ENCODE peak calls at places on chromosomes 7 and 10, in five cellular contexts. Y is lung, I is neural progenitor cell, K is stomach, F is mesendoderm. O is an unnamed sample.

GRCh38 chr10:116470071-116470470 is 42.4 kb downstream of the PNLIPRP3 start:
- DNase-seq in K (no peak), I (no peak), F (peak), Y (no peak), O (no peak)

GRCh38 chr10:101358706-101359300 is 4.8 kb downstream of the BTRC start:
- DNase-seq in K (no peak), Y (no peak), F (no peak), I (no peak), O (no peak)

GRCh38 chr7:101093907-101094306 is 8.6 kb downstream of the TRIM56 start:
- DNase-seq in F (no peak), Y (no peak), K (no peak), I (no peak), O (no peak)

GRCh38 chr7:77235280-77235679 is 35.7 kb upstream of the FGL2 start:
- DNase-seq in K (no peak), I (no peak), F (no peak), Y (no peak), O (no peak)

GRCh38 chr7:97025130-97025499 is 484 bp upstream of the DLX5 start:
- DNase-seq in Y (no peak), K (no peak), F (no peak), I (no peak), O (no peak)

GRCh38 chr10:13649844-13650520 is 63.2 kb downstream of the PRPF18 start:
- DNase-seq in I (no peak), Y (no peak), F (peak), K (no peak), O (no peak)

GRCh38 chr10:44311563-44311905 is 73.4 kb downstream of the CXCL12 start:
- DNase-seq in Y (no peak), F (no peak), I (no peak), K (no peak), O (no peak)

GRCh38 chr10:77582710-77583115 is 54.9 kb downstream of the KCNMA1 start:
- DNase-seq in K (peak), Y (no peak), F (peak), I (no peak), O (peak)

GRCh38 chr10:35191523-35191922 is 64.9 kb downstream of the CREM start:
- DNase-seq in Y (no peak), I (no peak), K (no peak), F (peak), O (no peak)

GRCh38 chr7:47352394-47352968 is 229.4 kb downstream of the TNS3 start:
- DNase-seq in Y (no peak), F (no peak), K (peak), I (no peak), O (no peak)

DNA sequence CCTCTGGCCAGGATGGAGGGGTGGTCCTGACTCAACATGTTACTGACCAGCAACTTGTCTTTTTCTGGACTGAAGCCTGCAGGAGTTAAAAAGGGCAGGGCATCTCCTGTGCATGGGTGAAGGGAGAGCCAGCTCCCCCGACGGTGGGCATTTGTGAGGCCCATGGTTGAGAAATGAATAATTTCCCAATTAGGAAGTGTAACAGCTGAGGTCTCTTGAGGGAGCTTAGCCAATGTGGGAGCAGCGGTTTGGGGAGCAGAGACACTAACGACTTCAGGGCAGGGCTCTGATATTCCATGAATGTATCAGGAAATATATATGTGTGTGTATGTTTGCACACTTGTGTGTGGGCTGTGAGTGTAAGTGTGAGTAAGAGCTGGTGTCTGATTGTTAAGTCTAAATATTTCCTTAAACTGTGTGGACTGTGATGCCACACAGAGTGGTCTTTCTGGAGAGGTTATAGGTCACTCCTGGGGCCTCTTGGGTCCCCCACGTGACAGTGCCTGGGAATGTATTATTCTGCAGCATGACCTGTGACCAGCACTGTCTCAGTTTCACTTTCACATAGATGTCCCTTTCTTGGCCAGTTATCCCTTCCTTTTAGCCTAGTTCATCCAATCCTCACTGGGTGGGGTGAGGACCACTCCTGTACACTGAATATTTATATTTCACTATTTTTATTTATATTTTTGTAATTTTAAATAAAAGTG is 6.0 kb downstream of the PLAU start:
- DNase-seq in I (no peak), K (no peak), Y (no peak), F (no peak), O (no peak)
- H3K27ac ChIP-seq in I (no peak), K (no peak), Y (no peak), F (no peak), O (peak)

GRCh38 chr7:16543456-16543855 is 16.8 kb downstream of the LRRC72 start:
- DNase-seq in K (no peak), Y (no peak), I (no peak), F (peak), O (no peak)
- H3K27ac ChIP-seq in K (no peak), Y (no peak), I (no peak), F (no peak), O (no peak)

DNA sequence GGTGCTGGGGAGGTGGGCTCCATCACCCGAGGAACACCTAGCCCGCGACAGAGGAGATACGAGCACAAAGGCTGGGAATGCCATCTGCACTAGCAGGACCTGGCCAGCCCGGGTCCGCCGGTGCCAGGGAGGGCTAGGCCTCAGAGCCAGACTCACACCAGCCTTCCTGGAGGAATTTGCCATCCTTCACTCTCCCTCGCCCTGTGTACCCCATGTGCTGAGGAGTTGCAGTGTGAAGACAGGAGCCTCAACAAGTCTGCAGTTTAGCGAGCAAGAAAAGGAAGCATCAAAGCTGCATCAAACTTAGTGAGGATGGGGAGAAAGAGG is 123.7 kb upstream of the JCAD start:
- DNase-seq in F (no peak), I (no peak), Y (no peak), K (no peak), O (no peak)
- H3K27ac ChIP-seq in F (no peak), I (no peak), Y (no peak), K (no peak), O (no peak)

DNA sequence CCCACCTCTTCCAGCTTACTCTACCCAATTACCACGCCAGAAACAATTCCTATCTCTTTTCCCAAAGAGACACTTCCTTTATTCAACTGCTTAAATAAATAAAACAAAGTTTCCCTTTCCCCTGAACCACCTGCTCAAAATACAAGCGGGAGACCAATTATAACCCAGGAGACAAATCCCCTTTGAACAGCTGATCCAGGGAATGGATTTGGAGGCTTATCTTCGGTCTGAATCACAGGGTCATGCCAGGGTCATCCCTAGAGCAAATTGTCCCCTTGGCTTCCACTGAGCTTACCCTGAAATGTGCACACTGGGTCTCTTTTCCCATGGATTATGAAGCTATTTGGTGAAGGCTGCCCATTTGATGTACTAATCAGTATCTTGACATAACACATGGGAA is 99.9 kb upstream of the JAZF1 start:
- DNase-seq in F (no peak), K (no peak), I (peak), Y (no peak), O (no peak)
- H3K27ac ChIP-seq in F (no peak), K (no peak), I (no peak), Y (no peak), O (no peak)

GRCh38 chr7:149718730-149719049 is 54.7 kb downstream of the ZNF467 start:
- DNase-seq in I (no peak), K (no peak), Y (no peak), F (no peak), O (no peak)

GRCh38 chr7:149721084-149721601 is 52.2 kb downstream of the ZNF467 start:
- DNase-seq in I (no peak), F (no peak), Y (no peak), K (no peak), O (no peak)

GRCh38 chr7:149720372-149721083 is 52.9 kb downstream of the ZNF467 start:
- DNase-seq in Y (no peak), I (no peak), F (peak), K (peak), O (no peak)

GRCh38 chr7:149719050-149719899 is 54.1 kb downstream of the ZNF467 start:
- DNase-seq in Y (no peak), F (peak), I (no peak), K (no peak), O (no peak)

GRCh38 chr7:149719912-149720335 is 53.5 kb downstream of the ZNF467 start:
- DNase-seq in F (peak), Y (no peak), I (no peak), K (no peak), O (no peak)
- H3K27ac ChIP-seq in F (no peak), Y (peak), I (no peak), K (no peak), O (no peak)

GRCh38 chr10:88158506-88159123 is 295.2 kb downstream of the PTEN start:
- DNase-seq in K (no peak), Y (no peak), I (no peak), F (no peak), O (no peak)
- H3K27ac ChIP-seq in K (peak), Y (no peak), I (no peak), F (no peak), O (peak)

GRCh38 chr7:107588529-107589130 is 8.6 kb downstream of the BCAP29 start:
- DNase-seq in I (no peak), Y (no peak), K (no peak), F (no peak), O (no peak)

GRCh38 chr7:107592361-107593024 is 12.4 kb downstream of the BCAP29 start:
- DNase-seq in K (no peak), F (no peak), I (no peak), Y (no peak), O (no peak)

GRCh38 chr7:107593025-107593410 is 13.0 kb downstream of the BCAP29 start:
- DNase-seq in Y (no peak), F (no peak), K (no peak), I (no peak), O (no peak)

GRCh38 chr7:107594961-107595737 is 15.1 kb downstream of the BCAP29 start:
- DNase-seq in K (no peak), Y (no peak), I (no peak), F (peak), O (peak)

DNA sequence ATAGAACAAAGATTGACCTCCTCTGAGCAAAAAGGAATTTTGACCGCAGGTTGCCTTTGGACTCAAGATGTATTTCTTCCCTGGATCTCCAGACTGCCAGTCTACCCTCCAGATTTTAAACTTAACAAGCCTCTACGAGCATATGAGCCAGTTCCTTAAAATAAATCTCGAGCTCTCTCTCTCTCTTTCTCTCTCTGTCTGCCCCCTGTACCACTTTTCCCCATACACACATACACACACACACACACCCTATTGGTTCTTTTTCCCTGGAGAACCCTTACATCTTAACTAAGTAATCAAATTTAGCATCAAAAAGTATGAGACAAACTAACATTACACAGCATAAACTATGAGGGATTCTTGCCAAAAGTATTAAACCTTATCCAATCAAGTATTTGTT is 11.4 kb downstream of the BCAP29 start:
- DNase-seq in Y (no peak), K (no peak), I (no peak), F (no peak), O (no peak)
- H3K27ac ChIP-seq in Y (no peak), K (peak), I (no peak), F (no peak), O (no peak)

GRCh38 chr10:124615259-124615658 is 128.9 kb downstream of the FAM53B start:
- DNase-seq in F (no peak), K (no peak), I (no peak), Y (no peak), O (no peak)

GRCh38 chr10:124609698-124610097 is 134.5 kb downstream of the FAM53B start:
- DNase-seq in K (no peak), F (no peak), Y (no peak), I (no peak), O (no peak)

GRCh38 chr10:124614003-124614659 is 130.0 kb downstream of the FAM53B start:
- DNase-seq in K (no peak), Y (no peak), F (no peak), I (no peak), O (no peak)

GRCh38 chr10:124612611-124613498 is 131.3 kb downstream of the FAM53B start:
- DNase-seq in K (no peak), F (peak), Y (no peak), I (peak), O (no peak)

DNA sequence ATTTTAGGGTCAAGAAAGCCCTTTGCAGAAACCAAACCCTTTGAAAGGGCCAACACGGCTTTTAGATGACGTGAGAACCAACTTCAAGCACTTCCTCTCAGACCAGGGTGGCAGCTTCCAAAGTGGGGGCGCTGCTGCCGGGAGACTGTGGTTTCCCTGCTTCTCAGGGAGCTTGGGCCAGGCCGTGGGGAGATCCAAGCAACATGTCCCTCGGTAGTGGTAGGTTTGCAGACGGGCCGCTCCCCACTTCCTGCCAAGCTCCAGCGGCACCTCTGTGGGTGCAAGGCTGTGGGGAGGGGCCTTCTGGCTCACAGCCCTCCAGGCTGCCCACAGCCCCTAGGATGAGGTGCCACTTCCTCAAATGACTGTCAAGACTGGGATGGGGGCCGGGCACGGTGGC is 132.4 kb downstream of the FAM53B start:
- DNase-seq in K (peak), Y (no peak), I (no peak), F (no peak), O (no peak)
- H3K27ac ChIP-seq in K (peak), Y (no peak), I (no peak), F (no peak), O (no peak)